ENCODE peak calls at places on chromosomes 4 and X, in seven cellular contexts. Z, I, O, Q, L, R and C are unnamed samples.

GRCh38 chr4:82268050-82268825 is 105.6 kb downstream of the HNRNPD start:
- DNase-seq in Z (peak), I (peak), O (peak), Q (peak), L (peak), R (peak), C (peak)

GRCh38 chrX:21383546-21383945 is 9.3 kb downstream of the CNKSR2 start:
- DNase-seq in Z (no peak), I (no peak), O (no peak), Q (no peak), L (no peak), R (no peak), C (no peak)

GRCh38 chr4:6771229-6771671 is 11.3 kb upstream of the KIAA0232 start:
- DNase-seq in Z (no peak), I (no peak), O (no peak), Q (no peak), L (no peak), R (no peak), C (no peak)

GRCh38 chrX:41922694-41923171 is 621 bp downstream of the CASK start:
- DNase-seq in Z (peak), I (no peak), O (no peak), Q (peak), L (no peak), R (no peak), C (no peak)

GRCh38 chrX:71543316-71543715 is 10.4 kb downstream of the OGT start:
- DNase-seq in Z (no peak), I (peak), O (no peak), Q (peak), L (no peak), R (no peak), C (peak)

GRCh38 chr4:76804060-76804459 is 93.9 kb downstream of the SOWAHB start:
- DNase-seq in Z (no peak), I (no peak), O (no peak), Q (no peak), L (no peak), R (no peak), C (no peak)

GRCh38 chrX:135086197-135086854 is 34.0 kb downstream of the ETDB start:
- DNase-seq in Z (peak), I (peak), O (peak), Q (peak), L (no peak), R (peak), C (peak)

GRCh38 chr4:81790477-81790876 is 318.8 kb upstream of the RASGEF1B start:
- DNase-seq in Z (no peak), I (no peak), O (no peak), Q (no peak), L (no peak), R (no peak), C (no peak)

GRCh38 chr4:26204911-26205368 is 115.9 kb upstream of the RBPJ start:
- DNase-seq in Z (peak), I (no peak), O (peak), Q (no peak), L (no peak), R (no peak), C (no peak)

GRCh38 chrX:97751016-97751415 is 867.3 kb downstream of the RPA4 start:
- DNase-seq in Z (no peak), I (no peak), O (no peak), Q (no peak), L (no peak), R (no peak), C (no peak)

GRCh38 chr4:118716304-118716703 is 31.1 kb downstream of the METTL14 start:
- DNase-seq in Z (no peak), I (no peak), O (no peak), Q (no peak), L (no peak), R (no peak), C (no peak)

GRCh38 chrX:55342533-55343501 is 78.1 kb upstream of the PAGE3 start:
- DNase-seq in Z (peak), I (peak), O (peak), Q (no peak), L (no peak), R (no peak), C (no peak)

GRCh38 chr4:139660518-139661149 is 5.0 kb upstream of the MGST2 start:
- DNase-seq in Z (no peak), I (no peak), O (no peak), Q (no peak), L (no peak), R (no peak), C (no peak)

GRCh38 chr4:751676-752075 is 46.0 kb downstream of the PCGF3 start:
- DNase-seq in Z (peak), I (no peak), O (no peak), Q (no peak), L (no peak), R (no peak), C (no peak)

GRCh38 chr4:187464561-187464960 is 531.0 kb upstream of the ZFP42 start:
- DNase-seq in Z (no peak), I (no peak), O (no peak), Q (no peak), L (no peak), R (no peak), C (no peak)

GRCh38 chr4:18689308-18689915 is 667.9 kb upstream of the LCORL start:
- DNase-seq in Z (peak), I (no peak), O (peak), Q (peak), L (no peak), R (peak), C (peak)

GRCh38 chr4:120070191-120070590 is 3.5 kb upstream of the MAD2L1 start:
- DNase-seq in Z (no peak), I (no peak), O (no peak), Q (peak), L (no peak), R (no peak), C (peak)

GRCh38 chr4:83340692-83341343 is 6.2 kb upstream of the HPSE start:
- DNase-seq in Z (no peak), I (no peak), O (no peak), Q (no peak), L (no peak), R (no peak), C (no peak)

GRCh38 chrX:74925210-74926088 is at the start of gene NEXMIF:
- DNase-seq in Z (peak), I (peak), O (peak), Q (no peak), L (no peak), R (no peak), C (no peak)